ENCODE peak calls at places on chromosomes 2 and 18, in nine cellular contexts. F, N, C, D, U, L, Y, B and M are unnamed samples.

GRCh38 chr2:235238537-235238936 is 255.3 kb upstream of the AGAP1 start:
- DNase-seq in C (no peak), B (no peak), F (peak), Y (peak), L (peak), N (no peak), U (no peak), D (peak), M (peak)

GRCh38 chr18:54222922-54223567 is 1.4 kb downstream of the MBD2 start:
- DNase-seq in U (no peak), Y (no peak), F (no peak), C (peak), N (no peak), L (no peak), B (no peak), D (no peak), M (no peak)

GRCh38 chr2:238100821-238101771 is 956 bp downstream of the ESPNL start:
- DNase-seq in C (no peak), F (no peak), D (no peak), Y (no peak), B (no peak), N (peak), L (peak), U (no peak), M (no peak)

GRCh38 chr2:240212425-240213225 is 72.2 kb upstream of the OTOS start:
- DNase-seq in U (no peak), N (no peak), C (no peak), Y (no peak), D (no peak), L (no peak), F (no peak), B (no peak), M (no peak)

GRCh38 chr2:99153921-99154604 is 679 bp downstream of the TSGA10 start:
- DNase-seq in C (no peak), L (no peak), F (no peak), N (no peak), U (no peak), D (no peak), Y (peak), B (peak), M (peak)

GRCh38 chr18:13390711-13391110 is 172.2 kb downstream of the LDLRAD4 start:
- DNase-seq in L (no peak), D (no peak), N (no peak), B (no peak), F (no peak), C (no peak), U (no peak), Y (no peak), M (no peak)

GRCh38 chr18:73136134-73136533 is 268.3 kb upstream of the NETO1 start:
- DNase-seq in C (no peak), L (no peak), D (no peak), F (peak), B (peak), U (no peak), N (no peak), Y (no peak), M (peak)

GRCh38 chr2:66929632-66930385 is 467.3 kb upstream of the ETAA1 start:
- DNase-seq in Y (peak), D (peak), U (no peak), B (peak), C (no peak), L (peak), F (peak), N (no peak), M (peak)